ENCODE peak calls at places on chromosomes 11 and 22, in six cellular contexts. One of them, this sample, is unnamed.

GRCh38 chr22:38901111-38901641 is 29.2 kb upstream of the CBX6 start:
- DNase-seq in astrocyte of the cerebellum: no peak
- DNase-seq in PC-9: no peak
- DNase-seq in heart right ventricle: no peak
- DNase-seq in cardiac fibroblast: no peak
- DNase-seq in upper lobe of right lung: no peak
- DNase-seq in this sample: no peak

GRCh38 chr22:19271856-19272535 is 19.5 kb downstream of the CLTCL1 start:
- DNase-seq in astrocyte of the cerebellum: peak; percentile 19
- DNase-seq in heart right ventricle: no peak
- DNase-seq in upper lobe of right lung: no peak
- DNase-seq in PC-9: no peak
- DNase-seq in cardiac fibroblast: peak; percentile 58
- DNase-seq in this sample: peak; percentile 16

GRCh38 chr11:20125927-20126326 is 34.3 kb downstream of the DBX1 start:
- DNase-seq in upper lobe of right lung: no peak
- DNase-seq in PC-9: peak; percentile 13
- DNase-seq in astrocyte of the cerebellum: no peak
- DNase-seq in heart right ventricle: no peak
- DNase-seq in cardiac fibroblast: peak; percentile 72
- DNase-seq in this sample: peak; percentile 50

GRCh38 chr11:9535189-9535781 is 38.2 kb upstream of the WEE1 start:
- DNase-seq in heart right ventricle: peak; percentile 72
- DNase-seq in astrocyte of the cerebellum: no peak
- DNase-seq in upper lobe of right lung: peak; percentile 90
- DNase-seq in cardiac fibroblast: peak; percentile 87
- DNase-seq in PC-9: peak; percentile 48
- DNase-seq in this sample: no peak

GRCh38 chr11:100404907-100405306 is 282.2 kb upstream of the ARHGAP42 start:
- DNase-seq in PC-9: no peak
- DNase-seq in cardiac fibroblast: no peak
- DNase-seq in astrocyte of the cerebellum: no peak
- DNase-seq in upper lobe of right lung: peak; percentile 32
- DNase-seq in heart right ventricle: no peak
- DNase-seq in this sample: no peak

GRCh38 chr22:44701824-44702478 is at the start of gene PRR5:
- DNase-seq in cardiac fibroblast: peak; percentile 58
- DNase-seq in PC-9: peak; percentile 73
- DNase-seq in astrocyte of the cerebellum: peak; percentile 16
- DNase-seq in upper lobe of right lung: peak; percentile 90
- DNase-seq in heart right ventricle: peak; percentile 68
- DNase-seq in this sample: no peak

GRCh38 chr11:92002568-92002967 is 222.1 kb upstream of the FAT3 start:
- DNase-seq in cardiac fibroblast: no peak
- DNase-seq in upper lobe of right lung: no peak
- DNase-seq in PC-9: no peak
- DNase-seq in heart right ventricle: no peak
- DNase-seq in astrocyte of the cerebellum: no peak
- DNase-seq in this sample: no peak

GRCh38 chr11:57792060-57792541 is 30.5 kb downstream of the CTNND1 start:
- DNase-seq in PC-9: no peak
- DNase-seq in cardiac fibroblast: peak; percentile 39
- DNase-seq in heart right ventricle: peak; percentile 49
- DNase-seq in astrocyte of the cerebellum: no peak
- DNase-seq in upper lobe of right lung: peak; percentile 93
- DNase-seq in this sample: no peak

GRCh38 chr11:121383726-121384125 is 68.4 kb upstream of the SORL1 start:
- DNase-seq in upper lobe of right lung: no peak
- DNase-seq in heart right ventricle: peak; percentile 55
- DNase-seq in cardiac fibroblast: no peak
- DNase-seq in PC-9: no peak
- DNase-seq in astrocyte of the cerebellum: no peak
- DNase-seq in this sample: no peak

GRCh38 chr11:793556-793955 is 3.7 kb upstream of the CEND1 start:
- DNase-seq in PC-9: no peak
- DNase-seq in cardiac fibroblast: no peak
- DNase-seq in heart right ventricle: no peak
- DNase-seq in astrocyte of the cerebellum: no peak
- DNase-seq in upper lobe of right lung: no peak
- DNase-seq in this sample: no peak

GRCh38 chr11:795638-796564 is 2.2 kb downstream of the SLC25A22 start:
- DNase-seq in cardiac fibroblast: peak; percentile 81
- DNase-seq in upper lobe of right lung: peak; percentile 92
- DNase-seq in astrocyte of the cerebellum: no peak
- DNase-seq in heart right ventricle: peak; percentile 78
- DNase-seq in PC-9: peak; percentile 61
- DNase-seq in this sample: no peak

GRCh38 chr11:794013-794765 is 3.9 kb downstream of the SLC25A22 start:
- DNase-seq in PC-9: no peak
- DNase-seq in heart right ventricle: no peak
- DNase-seq in astrocyte of the cerebellum: no peak
- DNase-seq in upper lobe of right lung: no peak
- DNase-seq in cardiac fibroblast: no peak
- DNase-seq in this sample: no peak

GRCh38 chr11:796565-797299 is 1.3 kb downstream of the SLC25A22 start:
- DNase-seq in heart right ventricle: no peak
- DNase-seq in astrocyte of the cerebellum: no peak
- DNase-seq in cardiac fibroblast: no peak
- DNase-seq in PC-9: no peak
- DNase-seq in upper lobe of right lung: no peak
- DNase-seq in this sample: no peak

DNA sequence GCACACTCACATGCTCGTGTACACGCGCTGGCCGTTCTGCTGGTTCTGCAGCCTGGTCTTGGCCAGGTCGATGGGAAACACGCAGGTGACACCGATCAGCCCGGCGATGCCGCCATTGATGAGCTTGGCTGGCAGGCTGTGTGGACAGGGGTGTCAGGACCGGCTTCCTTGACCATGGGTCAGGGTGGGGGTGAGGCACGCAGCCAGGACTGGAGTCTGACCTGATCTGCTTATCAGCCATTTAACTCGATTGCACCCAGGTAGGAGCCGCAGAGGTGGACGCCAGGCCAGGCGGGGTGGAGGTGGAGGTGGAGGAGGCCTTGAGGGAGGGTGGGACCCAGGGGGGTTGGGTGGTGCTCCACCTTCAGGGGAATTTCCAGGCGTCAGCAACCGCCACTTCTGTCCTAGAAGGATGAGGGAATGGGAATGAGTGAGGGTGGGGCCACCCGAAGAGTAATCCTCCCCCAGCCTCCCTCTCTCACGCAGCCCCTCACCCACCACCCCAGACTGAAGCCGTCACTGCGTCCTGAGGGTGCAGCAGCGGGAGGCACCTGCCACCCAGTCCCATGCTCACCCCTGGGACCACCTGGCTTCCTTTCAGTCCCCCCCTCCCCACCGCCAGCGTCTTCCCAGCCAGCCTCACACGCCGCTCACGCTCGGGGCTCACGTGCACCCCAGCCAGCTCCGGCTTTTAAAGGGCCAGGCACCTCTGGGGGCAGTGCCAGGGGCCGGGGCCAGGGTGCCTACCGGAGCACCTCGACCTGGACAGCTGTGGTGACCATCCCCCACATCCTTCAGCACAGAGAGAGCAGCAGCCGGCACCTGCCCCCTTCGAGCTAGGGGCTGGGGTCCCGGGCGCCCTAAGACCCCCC is 3.1 kb downstream of the SLC25A22 start:
- DNase-seq in heart right ventricle: no peak
- DNase-seq in cardiac fibroblast: no peak
- DNase-seq in astrocyte of the cerebellum: no peak
- DNase-seq in PC-9: peak; percentile 35
- DNase-seq in upper lobe of right lung: no peak
- DNase-seq in this sample: no peak
- H3K4me3 ChIP-seq in heart right ventricle: no peak overlapping the region
- H3K4me3 ChIP-seq in cardiac fibroblast: peak overlapping the region; percentile 69
- H3K4me3 ChIP-seq in astrocyte of the cerebellum: peak overlapping the region; percentile 78
- H3K4me3 ChIP-seq in PC-9: peak overlapping the region; percentile 80
- H3K4me3 ChIP-seq in upper lobe of right lung: peak overlapping the region; percentile 87
- H3K4me3 ChIP-seq in this sample: peak overlapping the region; percentile 52

DNA sequence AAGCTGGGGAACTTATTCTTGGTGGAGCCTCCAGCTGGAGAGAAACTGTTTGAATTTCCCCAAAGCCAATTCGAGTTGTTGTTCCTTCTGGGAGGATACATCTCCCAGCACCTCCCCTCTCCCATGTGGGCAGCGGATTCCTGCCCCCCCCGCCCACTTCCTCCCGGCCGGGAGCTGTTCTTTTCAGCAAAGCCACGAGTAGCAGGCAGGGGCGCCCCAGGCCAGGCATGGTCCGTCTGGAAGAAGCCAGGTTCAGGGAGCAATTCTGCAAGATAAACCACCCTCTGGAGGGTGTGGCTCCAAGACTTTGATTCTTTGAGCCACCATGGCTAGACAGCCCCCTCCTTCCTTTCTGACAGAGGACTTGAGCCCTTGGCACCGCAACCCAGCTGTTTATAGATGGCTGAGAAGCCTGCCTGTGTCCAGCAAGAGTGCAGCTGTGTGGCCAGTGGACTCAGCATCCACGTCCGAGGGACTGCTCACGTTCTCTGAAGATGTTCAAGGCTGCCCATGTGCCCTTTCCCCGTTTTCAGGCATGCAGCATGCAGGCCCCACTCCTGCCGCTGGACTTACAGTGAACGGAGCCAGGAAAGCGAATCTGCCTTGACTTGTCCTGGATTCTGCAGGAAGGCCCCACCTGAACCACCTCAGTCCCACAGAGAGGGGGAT is 170.3 kb downstream of the CTTN start:
- DNase-seq in cardiac fibroblast: peak; percentile 21
- DNase-seq in PC-9: no peak
- DNase-seq in upper lobe of right lung: peak; percentile 67
- DNase-seq in heart right ventricle: peak; percentile 32
- DNase-seq in astrocyte of the cerebellum: no peak
- DNase-seq in this sample: no peak
- TF ChIP-seq CTCF in cardiac fibroblast: peak; percentile 11
- TF ChIP-seq CTCF in PC-9: no peak
- TF ChIP-seq CTCF in upper lobe of right lung: peak; percentile 39
- TF ChIP-seq CTCF in heart right ventricle: peak; percentile 56
- TF ChIP-seq CTCF in astrocyte of the cerebellum: no peak
- TF ChIP-seq CTCF in this sample: peak; percentile 38

GRCh38 chr11:2377511-2378443 is 667 bp downstream of the CD81 start:
- DNase-seq in astrocyte of the cerebellum: no peak
- DNase-seq in cardiac fibroblast: peak; percentile 54
- DNase-seq in PC-9: peak; percentile 25
- DNase-seq in heart right ventricle: peak; percentile 78
- DNase-seq in upper lobe of right lung: peak; percentile 85
- DNase-seq in this sample: no peak

GRCh38 chr11:2374456-2375201 is 2.5 kb upstream of the CD81 start:
- DNase-seq in PC-9: no peak
- DNase-seq in upper lobe of right lung: peak; percentile 54
- DNase-seq in heart right ventricle: no peak
- DNase-seq in cardiac fibroblast: no peak
- DNase-seq in astrocyte of the cerebellum: no peak
- DNase-seq in this sample: no peak

GRCh38 chr11:2376751-2377451 is at the start of gene CD81:
- DNase-seq in heart right ventricle: no peak
- DNase-seq in cardiac fibroblast: peak; percentile 38
- DNase-seq in PC-9: peak; percentile 18
- DNase-seq in astrocyte of the cerebellum: no peak
- DNase-seq in upper lobe of right lung: peak; percentile 63
- DNase-seq in this sample: no peak

GRCh38 chr11:2375341-2375853 is 1.7 kb upstream of the CD81 start:
- DNase-seq in heart right ventricle: peak; percentile 65
- DNase-seq in PC-9: no peak
- DNase-seq in astrocyte of the cerebellum: no peak
- DNase-seq in upper lobe of right lung: peak; percentile 68
- DNase-seq in cardiac fibroblast: no peak
- DNase-seq in this sample: no peak

GRCh38 chr11:2375964-2376551 is 1.1 kb upstream of the CD81 start:
- DNase-seq in upper lobe of right lung: peak; percentile 62
- DNase-seq in heart right ventricle: no peak
- DNase-seq in cardiac fibroblast: no peak
- DNase-seq in astrocyte of the cerebellum: no peak
- DNase-seq in PC-9: no peak
- DNase-seq in this sample: peak; percentile 43
- H3K4me3 ChIP-seq in upper lobe of right lung: no peak overlapping the region
- H3K4me3 ChIP-seq in heart right ventricle: no peak overlapping the region
- H3K4me3 ChIP-seq in cardiac fibroblast: no peak overlapping the region
- H3K4me3 ChIP-seq in astrocyte of the cerebellum: no peak overlapping the region
- H3K4me3 ChIP-seq in PC-9: no peak overlapping the region
- H3K4me3 ChIP-seq in this sample: no peak overlapping the region

GRCh38 chr11:32713496-32713895 is 81.0 kb downstream of the CCDC73 start:
- DNase-seq in cardiac fibroblast: peak; percentile 31
- DNase-seq in upper lobe of right lung: no peak
- DNase-seq in astrocyte of the cerebellum: no peak
- DNase-seq in heart right ventricle: no peak
- DNase-seq in PC-9: peak; percentile 11
- DNase-seq in this sample: no peak
- TF ChIP-seq CTCF in cardiac fibroblast: peak; percentile 33
- TF ChIP-seq CTCF in upper lobe of right lung: no peak
- TF ChIP-seq CTCF in astrocyte of the cerebellum: peak; percentile 50
- TF ChIP-seq CTCF in heart right ventricle: peak; percentile 16
- TF ChIP-seq CTCF in PC-9: peak; percentile 80
- TF ChIP-seq CTCF in this sample: peak; percentile 49

This sample was measured in kidney epithelial cell.